ENCODE peak calls at places on chromosomes 2 and 18, in five cellular contexts. C, G, I, D and Y are unnamed samples.

GRCh38 chr2:159904565-159905281 is 106.7 kb upstream of the CD302 start:
- DNase-seq in C (peak), G (peak), I (no peak), D (no peak), Y (peak)

GRCh38 chr2:190119257-190119656 is 56.7 kb upstream of the MSTN start:
- DNase-seq in C (no peak), G (no peak), I (no peak), D (no peak), Y (no peak)

GRCh38 chr18:11849845-11850747 is 1.1 kb upstream of the CHMP1B start:
- DNase-seq in C (no peak), G (peak), I (peak), D (peak), Y (peak)

GRCh38 chr2:36892805-36893204 is 73.5 kb downstream of the STRN start:
- DNase-seq in C (no peak), G (no peak), I (no peak), D (no peak), Y (no peak)

GRCh38 chr18:47260924-47261701 is 9.7 kb upstream of the SKOR2 start:
- DNase-seq in C (no peak), G (no peak), I (no peak), D (no peak), Y (no peak)

GRCh38 chr2:241859436-241860183 is 916 bp upstream of the PDCD1 start:
- DNase-seq in C (peak), G (no peak), I (peak), D (no peak), Y (peak)

GRCh38 chr2:182088681-182089333 is 103.2 kb downstream of the PPP1R1C start:
- DNase-seq in C (no peak), G (no peak), I (peak), D (no peak), Y (no peak)

GRCh38 chr2:24710806-24711205 is 82.4 kb downstream of the PTRHD1 start:
- DNase-seq in C (no peak), G (no peak), I (no peak), D (no peak), Y (no peak)

GRCh38 chr2:201656102-201656501 is 12.8 kb upstream of the TMEM237 start:
- DNase-seq in C (no peak), G (no peak), I (no peak), D (no peak), Y (no peak)

GRCh38 chr2:128450211-128451015 is 131.7 kb upstream of the HS6ST1 start:
- DNase-seq in C (no peak), G (peak), I (no peak), D (no peak), Y (no peak)

GRCh38 chr2:55490554-55490953 is 29.0 kb upstream of the CFAP36 start:
- DNase-seq in C (no peak), G (no peak), I (peak), D (no peak), Y (peak)